ENCODE peak calls at places on chromosomes 3 and 15, in five cellular contexts. B is PC-3; U is colonic mucosa; T is CD8-positive, alpha-beta T cell; P is psoas muscle. M is an unnamed sample.

GRCh38 chr3:183587337-183587736 is 31.8 kb upstream of the KLHL6 start:
- DNase-seq in B (no peak), U (no peak), T (no peak), P (no peak), M (no peak)

GRCh38 chr15:55897560-55898336 is 95.7 kb downstream of the NEDD4 start:
- DNase-seq in B (peak; percentile 63), U (peak; percentile 56), T (no peak), P (peak; percentile 47), M (no peak)

GRCh38 chr3:8446845-8447244 is 54.8 kb upstream of the LMCD1 start:
- DNase-seq in B (peak; percentile 20), U (no peak), T (no peak), P (no peak), M (no peak)

GRCh38 chr15:89967892-89968291 is 33.2 kb upstream of the ZNF710 start:
- DNase-seq in B (no peak), U (no peak), T (no peak), P (no peak), M (no peak)

GRCh38 chr3:9198805-9199386 is 50.5 kb downstream of the SRGAP3 start:
- DNase-seq in B (no peak), U (no peak), T (no peak), P (no peak), M (no peak)

GRCh38 chr3:157786216-157786615 is 283.0 kb upstream of the VEPH1 start:
- DNase-seq in B (peak; percentile 97), U (no peak), T (no peak), P (no peak), M (no peak)

GRCh38 chr15:84151205-84151931 is 84.2 kb upstream of the GOLGA6L4 start:
- DNase-seq in B (no peak), U (no peak), T (no peak), P (no peak), M (no peak)

GRCh38 chr3:98573231-98573728 is 20.1 kb downstream of the CPOX start:
- DNase-seq in B (peak; percentile 76), U (no peak), T (no peak), P (no peak), M (no peak)

GRCh38 chr3:179613807-179614206 is 9.2 kb downstream of the NDUFB5 start:
- DNase-seq in B (no peak), U (no peak), T (no peak), P (no peak), M (no peak)

GRCh38 chr15:62306851-62307504 is 141.9 kb upstream of the C2CD4B start:
- DNase-seq in B (peak; percentile 69), U (peak; percentile 53), T (no peak), P (peak; percentile 35), M (peak; percentile 42)

GRCh38 chr3:46097691-46098241 is 70.5 kb upstream of the XCR1 start:
- DNase-seq in B (no peak), U (no peak), T (no peak), P (peak; percentile 29), M (peak; percentile 51)

GRCh38 chr3:138314751-138315150 is 14.9 kb downstream of the NME9 start:
- DNase-seq in B (peak; percentile 8), U (no peak), T (no peak), P (no peak), M (no peak)

GRCh38 chr3:73448761-73449290 is 175.9 kb downstream of the PDZRN3 start:
- DNase-seq in B (no peak), U (no peak), T (no peak), P (no peak), M (no peak)

GRCh38 chr3:18016366-18016765 is 273.9 kb upstream of the TBC1D5 start:
- DNase-seq in B (no peak), U (no peak), T (no peak), P (no peak), M (no peak)

GRCh38 chr3:119255214-119255613 is 14.5 kb upstream of the B4GALT4 start:
- DNase-seq in B (no peak), U (no peak), T (no peak), P (no peak), M (no peak)

GRCh38 chr3:132616780-132617179 is 19.7 kb downstream of the ACKR4 start:
- DNase-seq in B (no peak), U (no peak), T (no peak), P (no peak), M (no peak)

GRCh38 chr3:107366766-107367165 is 10.5 kb upstream of the CCDC54 start:
- DNase-seq in B (peak; percentile 49), U (no peak), T (no peak), P (no peak), M (no peak)

GRCh38 chr3:64291345-64291744 is 66.1 kb upstream of the PRICKLE2 start:
- DNase-seq in B (peak; percentile 84), U (peak; percentile 24), T (no peak), P (peak; percentile 47), M (peak; percentile 70)

GRCh38 chr15:44144193-44144592 is 50.9 kb downstream of the FRMD5 start:
- DNase-seq in B (no peak), U (no peak), T (no peak), P (no peak), M (no peak)

GRCh38 chr3:182081096-182081495 is 369.4 kb downstream of the SOX2 start:
- DNase-seq in B (no peak), U (no peak), T (no peak), P (no peak), M (no peak)

GRCh38 chr15:41258706-41259471 is 27.8 kb downstream of the CHP1 start:
- DNase-seq in B (peak; percentile 91), U (peak; percentile 38), T (no peak), P (no peak), M (no peak)

GRCh38 chr3:132675408-132675807 is 15.3 kb downstream of the UBA5 start:
- DNase-seq in B (no peak), U (no peak), T (no peak), P (no peak), M (no peak)

GRCh38 chr3:122858373-122858772 is 63.5 kb downstream of the SLC49A4 start:
- DNase-seq in B (peak; percentile 58), U (no peak), T (no peak), P (no peak), M (no peak)

GRCh38 chr15:65423977-65424679 is 1.4 kb upstream of the IGDCC4 start:
- DNase-seq in B (peak; percentile 52), U (no peak), T (no peak), P (no peak), M (no peak)

GRCh38 chr3:146189519-146190173 is 28.7 kb upstream of the PLOD2 start:
- DNase-seq in B (peak; percentile 90), U (no peak), T (no peak), P (no peak), M (no peak)

GRCh38 chr15:69209661-69210060 is 49.2 kb downstream of the GLCE start:
- DNase-seq in B (no peak), U (no peak), T (no peak), P (no peak), M (no peak)

GRCh38 chr3:31147550-31147949 is 253.1 kb upstream of the GADL1 start:
- DNase-seq in B (no peak), U (no peak), T (no peak), P (no peak), M (no peak)

GRCh38 chr15:26295331-26295730 is 432.2 kb upstream of the ATP10A start:
- DNase-seq in B (no peak), U (no peak), T (no peak), P (no peak), M (no peak)

GRCh38 chr3:196590279-196590678 is 21.8 kb downstream of the FBXO45 start:
- DNase-seq in B (no peak), U (no peak), T (no peak), P (no peak), M (no peak)

GRCh38 chr3:66858656-66859381 is 139.3 kb upstream of the KBTBD8 start:
- DNase-seq in B (no peak), U (no peak), T (no peak), P (no peak), M (no peak)

GRCh38 chr15:96978937-96979473 is 648.5 kb downstream of the NR2F2 start:
- DNase-seq in B (no peak), U (no peak), T (no peak), P (no peak), M (no peak)

GRCh38 chr3:158696618-158697017 is 24.2 kb upstream of the LXN start:
- DNase-seq in B (peak; percentile 63), U (no peak), T (no peak), P (no peak), M (no peak)

GRCh38 chr15:77627067-77627466 is 5.6 kb downstream of the LINGO1 start:
- DNase-seq in B (no peak), U (no peak), T (no peak), P (no peak), M (no peak)

GRCh38 chr15:22873204-22873701 is 34.8 kb downstream of the NIPA2 start:
- DNase-seq in B (peak; percentile 83), U (no peak), T (no peak), P (no peak), M (no peak)

GRCh38 chr3:118760611-118761606 is 273.7 kb downstream of the IGSF11 start:
- DNase-seq in B (no peak), U (no peak), T (no peak), P (no peak), M (no peak)

GRCh38 chr15:24848050-24848449 is 106.7 kb upstream of the SNRPN start:
- DNase-seq in B (peak; percentile 45), U (no peak), T (no peak), P (peak; percentile 17), M (no peak)
- H3K4me3 ChIP-seq in B (peak overlapping the region; percentile 66), U (no peak overlapping the region), T (no peak overlapping the region), P (peak overlapping the region; percentile 51), M (peak overlapping the region; percentile 36)

GRCh38 chr3:149150436-149150835 is 21.0 kb downstream of the HPS3 start:
- DNase-seq in B (no peak), U (no peak), T (no peak), P (no peak), M (no peak)
- H3K36me3 ChIP-seq in B (peaks cover 9% of the 10 kb centered on the region), U (no peaks in the 10 kb centered on the region), T (peaks cover 13% of the 10 kb centered on the region), P (peaks cover 41% of the 10 kb centered on the region), M (peaks cover 12% of the 10 kb centered on the region)

DNA sequence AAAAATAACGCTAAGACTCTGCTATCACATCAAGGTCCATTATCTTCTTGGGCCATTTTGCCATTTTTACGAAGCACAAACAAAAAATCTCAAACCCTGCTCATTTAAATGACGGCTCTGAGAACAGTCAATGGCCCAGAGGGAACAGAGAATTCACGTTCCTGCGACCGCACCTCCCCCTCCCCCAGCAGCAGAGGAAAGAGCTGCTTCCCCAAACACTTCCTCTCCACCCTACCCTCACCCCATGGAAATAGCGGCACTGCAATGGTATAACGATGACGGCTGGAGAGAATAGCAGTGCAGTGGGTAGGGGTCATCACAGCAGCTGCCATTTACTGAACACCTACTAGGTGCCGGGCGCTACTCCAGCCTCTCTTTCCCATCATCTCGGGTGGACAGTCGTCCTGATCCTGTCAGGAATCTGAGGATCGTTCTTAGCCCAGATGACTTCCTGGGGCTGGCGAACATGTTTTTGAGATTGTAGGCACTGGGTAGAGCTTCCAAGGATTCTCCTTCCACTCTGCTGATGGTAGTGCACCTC is 113.3 kb downstream of the IQSEC1 start:
- DNase-seq in B (no peak), U (no peak), T (no peak), P (no peak), M (no peak)
- H3K4me3 ChIP-seq in B (no peak overlapping the region), U (no peak overlapping the region), T (no peak overlapping the region), P (peak overlapping the region; percentile 30), M (no peak overlapping the region)

DNA sequence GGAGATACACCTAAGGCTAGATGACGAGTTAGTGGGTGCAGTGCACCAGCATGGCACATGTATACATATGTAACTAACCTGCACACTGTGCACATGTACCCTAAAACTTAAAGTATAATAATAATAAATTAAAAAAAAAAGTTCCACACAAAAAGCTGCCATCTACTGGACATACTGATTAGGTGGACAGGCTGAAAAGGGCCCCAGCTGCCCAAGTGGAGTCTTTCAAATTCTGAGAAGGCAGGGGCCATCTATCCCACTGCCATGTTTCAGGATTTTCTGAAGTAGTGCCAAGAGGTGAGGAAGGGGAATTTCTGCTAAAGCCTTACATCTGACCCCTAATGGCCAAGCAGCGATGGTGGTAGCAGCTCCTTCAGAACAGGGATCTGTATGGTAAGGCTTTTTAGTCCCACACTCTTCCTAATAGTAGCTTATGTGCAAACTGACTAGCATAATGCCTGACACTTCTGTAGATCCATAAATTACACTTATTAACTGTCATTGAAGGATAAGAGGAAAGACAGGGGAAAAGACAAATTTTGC is 7.7 kb downstream of the FSTL1 start:
- DNase-seq in B (no peak), U (no peak), T (no peak), P (no peak), M (no peak)
- H3K36me3 ChIP-seq in B (peaks cover 62% of the 10 kb centered on the region), U (no peaks in the 10 kb centered on the region), T (no peaks in the 10 kb centered on the region), P (peaks cover under 1% of the 10 kb centered on the region), M (peaks cover 4% of the 10 kb centered on the region)